ENCODE peak calls at places on chromosomes 11 and 22, in five cellular contexts. C, A, R, Y and O are unnamed samples.
A peak's percentile ranks its signal among the peaks of the same experiment; 100 is the strongest.

GRCh38 chr22:44917372-44918165 is 92.2 kb downstream of the PHF21B start:
- DNase-seq in C (peak; percentile 12), A (no peak), R (no peak), Y (no peak), O (no peak)

GRCh38 chr11:34501962-34502361 is 11.6 kb downstream of the ELF5 start:
- DNase-seq in C (no peak), A (no peak), R (no peak), Y (no peak), O (no peak)

GRCh38 chr11:71120346-71120963 is 131.9 kb downstream of the SHANK2 start:
- DNase-seq in C (no peak), A (peak; percentile 50), R (peak; percentile 74), Y (no peak), O (peak; percentile 59)

GRCh38 chr11:69905611-69906452 is 86.6 kb upstream of the FGF3 start:
- DNase-seq in C (no peak), A (no peak), R (no peak), Y (no peak), O (no peak)

GRCh38 chr11:112248216-112248615 is 12.4 kb downstream of the PLET1 start:
- DNase-seq in C (no peak), A (no peak), R (no peak), Y (no peak), O (no peak)

GRCh38 chr11:28231475-28231874 is 123.3 kb downstream of the METTL15 start:
- DNase-seq in C (no peak), A (no peak), R (no peak), Y (no peak), O (no peak)

GRCh38 chr11:69044111-69045013 is 4.4 kb upstream of the TPCN2 start:
- DNase-seq in C (peak; percentile 78), A (peak; percentile 66), R (peak; percentile 72), Y (no peak), O (no peak)

GRCh38 chr11:72579816-72580647 is 94.2 kb downstream of the PDE2A start:
- DNase-seq in C (no peak), A (no peak), R (peak; percentile 1), Y (no peak), O (no peak)

GRCh38 chr11:91946397-91947090 is 278.1 kb upstream of the FAT3 start:
- DNase-seq in C (no peak), A (no peak), R (no peak), Y (no peak), O (no peak)

GRCh38 chr11:121063728-121064127 is 37.3 kb upstream of the TECTA start:
- DNase-seq in C (no peak), A (no peak), R (no peak), Y (no peak), O (no peak)

DNA sequence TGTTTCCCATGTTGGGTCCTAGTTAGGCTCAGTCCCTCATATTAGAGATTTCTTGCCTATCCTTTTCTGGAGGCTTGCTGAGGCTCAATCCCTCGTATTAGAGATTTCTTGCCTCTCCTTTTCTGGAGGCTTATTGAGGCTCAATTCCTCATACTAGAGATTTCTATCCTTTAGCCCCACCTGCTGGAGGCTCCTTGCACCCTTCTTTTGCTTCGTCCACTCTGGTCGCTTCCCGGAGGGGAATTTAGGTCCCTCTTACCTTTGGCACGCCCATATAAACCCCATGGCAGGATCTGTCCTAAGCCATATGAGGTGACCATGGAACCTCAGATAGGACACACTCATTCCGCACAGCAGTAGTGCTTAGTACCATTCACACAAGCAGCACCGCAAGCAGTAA is 15.9 kb downstream of the CYP2D6 start:
- DNase-seq in C (no peak), A (no peak), R (peak; percentile 31), Y (no peak), O (no peak)
- TF ChIP-seq CTCF in C (peak; percentile 9), A (no peak), R (peak; percentile 31), Y (peak; percentile 59), O (peak; percentile 35)

GRCh38 chr11:23112390-23112789 is 252.1 kb upstream of the CCDC179 start:
- DNase-seq in C (no peak), A (no peak), R (no peak), Y (no peak), O (no peak)

GRCh38 chr11:23113887-23114216 is 253.6 kb upstream of the CCDC179 start:
- DNase-seq in C (no peak), A (no peak), R (no peak), Y (no peak), O (no peak)

DNA sequence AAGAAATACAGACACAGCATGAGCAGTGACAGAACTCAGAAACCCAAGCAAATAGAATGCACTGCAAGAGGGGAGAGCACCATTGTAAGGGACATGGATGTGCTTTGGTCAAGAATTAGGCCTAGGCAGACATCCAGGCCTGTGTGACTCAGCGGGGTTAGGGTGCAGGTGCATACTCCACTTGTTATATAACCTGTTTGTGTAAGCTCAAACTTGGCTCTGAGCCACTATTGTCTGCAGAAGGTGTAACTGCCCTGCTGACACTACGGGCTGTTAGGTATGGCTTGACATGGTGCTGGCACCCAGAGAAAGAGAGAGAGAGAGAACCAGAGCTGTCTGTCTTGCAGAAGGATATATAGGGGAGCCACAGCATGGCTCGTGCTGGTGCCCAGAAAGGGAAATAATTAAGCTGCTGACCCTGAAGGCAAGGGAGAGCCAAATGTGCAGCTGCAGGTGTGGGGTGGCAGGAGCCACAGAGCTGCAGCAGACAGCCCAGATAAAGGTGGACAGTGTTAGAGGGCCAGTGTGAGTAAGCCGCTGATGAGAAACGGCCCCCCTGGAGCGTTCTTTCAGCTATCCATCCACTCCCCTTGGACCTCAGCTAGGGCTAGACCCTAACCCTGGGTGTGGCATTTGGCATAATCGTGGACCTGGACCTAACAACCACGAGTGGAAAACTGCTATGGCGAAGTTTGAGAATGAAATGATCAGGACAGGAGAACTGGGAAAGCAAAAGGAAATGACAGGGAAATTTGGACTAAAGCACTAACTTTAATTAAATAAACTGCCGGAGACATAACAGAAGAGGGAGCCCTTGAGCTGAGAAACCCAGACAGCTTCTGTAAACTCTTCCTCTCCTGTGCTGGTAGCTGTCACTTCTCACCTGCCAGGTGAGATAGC is 253.0 kb upstream of the CCDC179 start:
- DNase-seq in C (no peak), A (peak; percentile 21), R (peak; percentile 88), Y (no peak), O (no peak)
- TF ChIP-seq CTCF in C (peak; percentile 44), A (peak; percentile 64), R (peak; percentile 57), Y (peak; percentile 85), O (peak; percentile 81)

GRCh38 chr22:46833228-46833627 is 70.8 kb downstream of the TBC1D22A start:
- DNase-seq in C (no peak), A (peak; percentile 21), R (peak; percentile 63), Y (no peak), O (no peak)
- TF ChIP-seq CTCF in C (no peak), A (peak; percentile 27), R (peak; percentile 36), Y (peak; percentile 67), O (peak; percentile 56)

GRCh38 chr11:124897681-124898680 is at the start of gene ROBO4:
- DNase-seq in C (no peak), A (no peak), R (no peak), Y (peak; percentile 65), O (no peak)
- TF ChIP-seq CTCF in C (no peak), A (no peak), R (no peak), Y (no peak), O (no peak)

GRCh38 chr11:1330473-1330872 is 21.0 kb upstream of the TOLLIP start:
- DNase-seq in C (no peak), A (no peak), R (no peak), Y (no peak), O (no peak)

GRCh38 chr11:1335811-1336761 is 26.7 kb upstream of the TOLLIP start:
- DNase-seq in C (peak; percentile 65), A (peak; percentile 71), R (peak; percentile 64), Y (no peak), O (peak; percentile 46)

GRCh38 chr11:1333860-1334259 is 24.4 kb upstream of the TOLLIP start:
- DNase-seq in C (no peak), A (no peak), R (no peak), Y (no peak), O (no peak)

GRCh38 chr11:1335264-1335810 is 25.9 kb upstream of the TOLLIP start:
- DNase-seq in C (no peak), A (no peak), R (no peak), Y (no peak), O (no peak)

GRCh38 chr11:1333091-1333772 is 23.8 kb upstream of the TOLLIP start:
- DNase-seq in C (no peak), A (no peak), R (no peak), Y (no peak), O (no peak)
- TF ChIP-seq CTCF in C (no peak), A (no peak), R (no peak), Y (no peak), O (no peak)

GRCh38 chr11:123247498-123247799 is 52.4 kb upstream of the CLMP start:
- DNase-seq in C (no peak), A (no peak), R (no peak), Y (no peak), O (no peak)
- TF ChIP-seq CTCF in C (no peak), A (no peak), R (no peak), Y (peak; percentile 38), O (no peak)

GRCh38 chr22:22941831-22942510 is 54.4 kb downstream of the IGLL5 start:
- DNase-seq in C (peak; percentile 30), A (no peak), R (no peak), Y (peak; percentile 56), O (no peak)
- TF ChIP-seq CTCF in C (no peak), A (no peak), R (no peak), Y (no peak), O (no peak)

GRCh38 chr11:134466035-134466908 is 54.2 kb upstream of the B3GAT1 start:
- DNase-seq in C (peak; percentile 61), A (peak; percentile 19), R (no peak), Y (no peak), O (no peak)
- TF ChIP-seq CTCF in C (no peak), A (no peak), R (no peak), Y (no peak), O (no peak)